ENCODE peak calls at places on chromosomes 2 and 18, in nine cellular contexts. B is activated CD8-positive, alpha-beta memory T cell treated with anti-CD3 and anti-CD28 coated beads for 4 hours; X is GM12865; H is hypothalamus; V is CD8-positive, alpha-beta T cell; J is HFFc6; I is stimulated activated CD8-positive, alpha-beta memory T cell treated with anti-CD3 and anti-CD28 coated beads, Interleukin-7, amount 100 ng/mL, for 24 hours; R is cardiac fibroblast; G is activated gamma-delta T cell treated with anti-CD3 and anti-CD28 coated beads, Interleukin-2, amount 50 U/mL, for 16 hours. Q is an unnamed sample.

GRCh38 chr2:198173242-198173641 is 368.8 kb downstream of the PLCL1 start:
- DNase-seq in I (no peak), G (no peak), J (no peak), R (peak; percentile 42), H (no peak), X (no peak), V (no peak), B (no peak), Q (peak; percentile 6)

GRCh38 chr18:6660334-6660733 is 69.2 kb upstream of the ARHGAP28 start:
- DNase-seq in R (no peak), B (no peak), I (no peak), H (no peak), J (no peak), V (no peak), X (no peak), G (no peak), Q (no peak)

GRCh38 chr2:216222650-216223352 is 113.7 kb downstream of the XRCC5 start:
- DNase-seq in R (peak; percentile 14), X (peak; percentile 74), B (no peak), H (no peak), J (peak; percentile 63), V (no peak), I (no peak), G (no peak), Q (peak; percentile 40)

GRCh38 chr2:12363569-12363968 is 353.2 kb upstream of the TRIB2 start:
- DNase-seq in G (no peak), H (no peak), R (peak; percentile 33), X (no peak), B (no peak), V (no peak), I (no peak), J (no peak), Q (peak; percentile 62)

GRCh38 chr2:20589975-20590703 is 60.8 kb downstream of the HS1BP3 start:
- DNase-seq in G (no peak), J (peak; percentile 43), I (no peak), R (no peak), V (no peak), B (no peak), X (no peak), H (no peak), Q (no peak)

GRCh38 chr2:45242161-45242741 is 233.0 kb upstream of the SIX2 start:
- DNase-seq in I (no peak), J (no peak), B (no peak), V (no peak), H (no peak), R (peak; percentile 69), X (no peak), G (no peak), Q (peak; percentile 50)

GRCh38 chr18:55510809-55511208 is 77.2 kb downstream of the TCF4 start:
- DNase-seq in I (no peak), R (peak; percentile 97), B (no peak), G (no peak), J (peak; percentile 43), H (no peak), V (no peak), X (no peak), Q (peak; percentile 99)

GRCh38 chr2:40329739-40330047 is 122.2 kb downstream of the SLC8A1 start:
- DNase-seq in X (no peak), V (no peak), B (no peak), J (no peak), R (no peak), G (no peak), I (no peak), H (no peak), Q (no peak)

GRCh38 chr2:237471457-237472186 is 15.4 kb upstream of the MLPH start:
- DNase-seq in V (peak; percentile 17), R (peak; percentile 73), H (no peak), I (no peak), X (peak; percentile 41), B (no peak), J (peak; percentile 64), G (no peak), Q (no peak)

GRCh38 chr2:240888130-240888889 is 7.6 kb downstream of the MAB21L4 start:
- DNase-seq in R (no peak), B (no peak), I (no peak), X (no peak), G (no peak), J (no peak), H (no peak), V (no peak), Q (no peak)

Q was measured in fibroblast of pulmonary artery.